ENCODE peak calls at places on chromosomes 6 and 20, in seven cellular contexts. One of them, this sample, is unnamed.

GRCh38 chr6:44115866-44116265 is 11.4 kb downstream of the MRPL14 start:
- DNase-seq in GM12878: no peak
- DNase-seq in K562: no peak
- DNase-seq in H1: no peak
- DNase-seq in SK-N-SH: no peak
- DNase-seq in HepG2: no peak
- DNase-seq in HCT116: no peak
- DNase-seq in this sample: no peak

GRCh38 chr20:48282591-48283228 is 497.4 kb upstream of the SULF2 start:
- DNase-seq in H1: no peak
- DNase-seq in HepG2: peak; percentile 35
- DNase-seq in HCT116: no peak
- DNase-seq in GM12878: no peak
- DNase-seq in K562: peak; percentile 79
- DNase-seq in SK-N-SH: peak; percentile 33
- DNase-seq in this sample: no peak

GRCh38 chr6:36807750-36808149 is 31.5 kb downstream of the CPNE5 start:
- DNase-seq in HCT116: no peak
- DNase-seq in HepG2: no peak
- DNase-seq in GM12878: no peak
- DNase-seq in H1: no peak
- DNase-seq in SK-N-SH: no peak
- DNase-seq in K562: no peak
- DNase-seq in this sample: no peak

GRCh38 chr6:84779380-84779779 is 15.0 kb upstream of the TBX18 start:
- DNase-seq in K562: no peak
- DNase-seq in HCT116: no peak
- DNase-seq in SK-N-SH: no peak
- DNase-seq in HepG2: no peak
- DNase-seq in H1: no peak
- DNase-seq in GM12878: no peak
- DNase-seq in this sample: no peak

GRCh38 chr6:106918128-106918527 is 56.4 kb downstream of the CD24 start:
- DNase-seq in GM12878: no peak
- DNase-seq in HepG2: no peak
- DNase-seq in K562: no peak
- DNase-seq in SK-N-SH: no peak
- DNase-seq in H1: no peak
- DNase-seq in HCT116: no peak
- DNase-seq in this sample: no peak

GRCh38 chr6:53476979-53477378 is 67.9 kb downstream of the GCLC start:
- DNase-seq in HCT116: no peak
- DNase-seq in GM12878: no peak
- DNase-seq in SK-N-SH: no peak
- DNase-seq in HepG2: no peak
- DNase-seq in K562: no peak
- DNase-seq in H1: no peak
- DNase-seq in this sample: no peak

GRCh38 chr20:3238616-3239025 is 369 bp downstream of the SLC4A11 start:
- DNase-seq in H1: no peak
- DNase-seq in SK-N-SH: no peak
- DNase-seq in K562: peak; percentile 63
- DNase-seq in HepG2: no peak
- DNase-seq in HCT116: no peak
- DNase-seq in GM12878: no peak
- DNase-seq in this sample: peak; percentile 73

GRCh38 chr20:32971703-32972161 is 32.5 kb downstream of the SUN5 start:
- DNase-seq in HepG2: no peak
- DNase-seq in HCT116: no peak
- DNase-seq in H1: no peak
- DNase-seq in GM12878: peak; percentile 20
- DNase-seq in K562: no peak
- DNase-seq in SK-N-SH: no peak
- DNase-seq in this sample: no peak

GRCh38 chr20:25223179-25223661 is 24.7 kb upstream of the PYGB start:
- DNase-seq in HepG2: peak; percentile 91
- DNase-seq in SK-N-SH: no peak
- DNase-seq in K562: peak; percentile 39
- DNase-seq in HCT116: peak; percentile 76
- DNase-seq in H1: peak; percentile 36
- DNase-seq in GM12878: no peak
- DNase-seq in this sample: no peak

GRCh38 chr6:28303570-28303969 is 22.2 kb downstream of the PGBD1 start:
- DNase-seq in H1: no peak
- DNase-seq in SK-N-SH: no peak
- DNase-seq in HCT116: no peak
- DNase-seq in GM12878: no peak
- DNase-seq in HepG2: no peak
- DNase-seq in K562: no peak
- DNase-seq in this sample: no peak

GRCh38 chr6:147970970-147971369 is 371.7 kb upstream of the SASH1 start:
- DNase-seq in HCT116: no peak
- DNase-seq in K562: no peak
- DNase-seq in SK-N-SH: no peak
- DNase-seq in HepG2: peak; percentile 12
- DNase-seq in GM12878: no peak
- DNase-seq in H1: no peak
- DNase-seq in this sample: peak; percentile 60

GRCh38 chr6:40904583-40905194 is 134.3 kb downstream of the UNC5CL start:
- DNase-seq in GM12878: no peak
- DNase-seq in H1: no peak
- DNase-seq in K562: no peak
- DNase-seq in HepG2: no peak
- DNase-seq in HCT116: no peak
- DNase-seq in SK-N-SH: no peak
- DNase-seq in this sample: no peak

GRCh38 chr6:12028194-12028593 is 16.1 kb downstream of the HIVEP1 start:
- DNase-seq in HepG2: no peak
- DNase-seq in SK-N-SH: no peak
- DNase-seq in K562: no peak
- DNase-seq in GM12878: no peak
- DNase-seq in HCT116: no peak
- DNase-seq in H1: no peak
- DNase-seq in this sample: no peak

GRCh38 chr6:84766118-84766683 is 1.8 kb upstream of the TBX18 start:
- DNase-seq in SK-N-SH: no peak
- DNase-seq in GM12878: no peak
- DNase-seq in K562: no peak
- DNase-seq in H1: no peak
- DNase-seq in HCT116: no peak
- DNase-seq in HepG2: no peak
- DNase-seq in this sample: no peak

GRCh38 chr20:53547664-53548239 is 45.9 kb downstream of the ZNF217 start:
- DNase-seq in SK-N-SH: peak; percentile 71
- DNase-seq in K562: peak; percentile 38
- DNase-seq in HepG2: peak; percentile 84
- DNase-seq in H1: peak; percentile 9
- DNase-seq in GM12878: peak; percentile 21
- DNase-seq in HCT116: peak; percentile 42
- DNase-seq in this sample: peak; percentile 86
- TF ChIP-seq JUND in SK-N-SH: no peak
- TF ChIP-seq JUND in K562: peak; percentile 6
- TF ChIP-seq JUND in HepG2: no peak
- TF ChIP-seq JUND in H1: no peak
- TF ChIP-seq JUND in GM12878: no peak
- TF ChIP-seq JUND in HCT116: no peak
- TF ChIP-seq JUND in this sample: no peak

GRCh38 chr6:164897523-164898094 is 411.8 kb downstream of the C6orf118 start:
- DNase-seq in HCT116: no peak
- DNase-seq in H1: peak; percentile 5
- DNase-seq in K562: no peak
- DNase-seq in HepG2: no peak
- DNase-seq in SK-N-SH: no peak
- DNase-seq in GM12878: no peak
- DNase-seq in this sample: no peak
- TF ChIP-seq JUND in HCT116: no peak
- TF ChIP-seq JUND in H1: no peak
- TF ChIP-seq JUND in K562: no peak
- TF ChIP-seq JUND in HepG2: no peak
- TF ChIP-seq JUND in SK-N-SH: no peak
- TF ChIP-seq JUND in GM12878: no peak
- TF ChIP-seq JUND in this sample: no peak

GRCh38 chr6:127180421-127180820 is 62.0 kb downstream of the RSPO3 start:
- DNase-seq in GM12878: no peak
- DNase-seq in K562: no peak
- DNase-seq in SK-N-SH: no peak
- DNase-seq in H1: no peak
- DNase-seq in HCT116: no peak
- DNase-seq in HepG2: no peak
- DNase-seq in this sample: no peak

GRCh38 chr6:127188752-127189151 is 70.3 kb downstream of the RSPO3 start:
- DNase-seq in K562: no peak
- DNase-seq in HepG2: no peak
- DNase-seq in HCT116: no peak
- DNase-seq in SK-N-SH: no peak
- DNase-seq in GM12878: no peak
- DNase-seq in H1: no peak
- DNase-seq in this sample: no peak

GRCh38 chr6:127186889-127187288 is 68.4 kb downstream of the RSPO3 start:
- DNase-seq in HepG2: peak; percentile 41
- DNase-seq in H1: no peak
- DNase-seq in GM12878: no peak
- DNase-seq in HCT116: peak; percentile 37
- DNase-seq in SK-N-SH: peak; percentile 14
- DNase-seq in K562: peak; percentile 24
- DNase-seq in this sample: peak; percentile 24

GRCh38 chr6:127182501-127182900 is 64.0 kb downstream of the RSPO3 start:
- DNase-seq in GM12878: no peak
- DNase-seq in HCT116: no peak
- DNase-seq in SK-N-SH: no peak
- DNase-seq in H1: no peak
- DNase-seq in K562: no peak
- DNase-seq in HepG2: no peak
- DNase-seq in this sample: no peak

DNA sequence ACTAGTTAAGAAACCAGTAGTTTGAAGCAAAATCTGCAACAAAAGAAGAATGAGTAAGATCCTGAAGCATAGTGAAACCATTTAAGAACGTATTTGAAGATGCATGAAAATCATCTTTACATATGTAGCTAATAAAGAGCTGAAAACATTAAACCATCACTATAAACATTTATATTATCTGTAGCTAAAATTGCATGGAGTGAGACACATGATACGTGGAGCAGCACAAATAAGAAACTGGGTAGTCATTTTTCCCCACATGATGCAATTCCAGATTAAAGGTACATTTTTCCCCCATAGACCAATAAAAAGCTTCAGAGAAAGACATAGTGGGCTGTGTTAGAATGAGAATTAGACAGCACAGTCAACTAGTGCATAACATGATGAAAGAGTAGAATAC is 66.9 kb downstream of the RSPO3 start:
- DNase-seq in HepG2: no peak
- DNase-seq in H1: no peak
- DNase-seq in K562: no peak
- DNase-seq in SK-N-SH: no peak
- DNase-seq in GM12878: no peak
- DNase-seq in HCT116: no peak
- DNase-seq in this sample: no peak
- TF ChIP-seq JUND in HepG2: no peak
- TF ChIP-seq JUND in H1: no peak
- TF ChIP-seq JUND in K562: no peak
- TF ChIP-seq JUND in SK-N-SH: no peak
- TF ChIP-seq JUND in GM12878: no peak
- TF ChIP-seq JUND in HCT116: no peak
- TF ChIP-seq JUND in this sample: no peak

GRCh38 chr6:13526718-13527668 is 39.6 kb upstream of the GFOD1 start:
- DNase-seq in SK-N-SH: peak; percentile 72
- DNase-seq in HCT116: no peak
- DNase-seq in GM12878: peak; percentile 69
- DNase-seq in HepG2: no peak
- DNase-seq in H1: no peak
- DNase-seq in K562: no peak
- DNase-seq in this sample: no peak
- TF ChIP-seq JUND in SK-N-SH: no peak
- TF ChIP-seq JUND in HCT116: no peak
- TF ChIP-seq JUND in GM12878: no peak
- TF ChIP-seq JUND in HepG2: no peak
- TF ChIP-seq JUND in H1: no peak
- TF ChIP-seq JUND in K562: no peak
- TF ChIP-seq JUND in this sample: no peak

GRCh38 chr6:143457563-143458359 is 7.2 kb downstream of the PEX3 start:
- DNase-seq in HepG2: peak; percentile 35
- DNase-seq in K562: no peak
- DNase-seq in SK-N-SH: no peak
- DNase-seq in H1: no peak
- DNase-seq in GM12878: no peak
- DNase-seq in HCT116: no peak
- DNase-seq in this sample: no peak
- TF ChIP-seq JUND in HepG2: no peak
- TF ChIP-seq JUND in K562: no peak
- TF ChIP-seq JUND in SK-N-SH: no peak
- TF ChIP-seq JUND in H1: no peak
- TF ChIP-seq JUND in GM12878: no peak
- TF ChIP-seq JUND in HCT116: no peak
- TF ChIP-seq JUND in this sample: no peak

GRCh38 chr6:129748901-129749748 is 39.1 kb upstream of the ARHGAP18 start:
- DNase-seq in SK-N-SH: no peak
- DNase-seq in K562: no peak
- DNase-seq in H1: no peak
- DNase-seq in GM12878: no peak
- DNase-seq in HepG2: no peak
- DNase-seq in HCT116: peak; percentile 86
- DNase-seq in this sample: no peak

GRCh38 chr6:129747588-129748112 is 37.7 kb upstream of the ARHGAP18 start:
- DNase-seq in SK-N-SH: no peak
- DNase-seq in K562: no peak
- DNase-seq in GM12878: no peak
- DNase-seq in HCT116: no peak
- DNase-seq in H1: no peak
- DNase-seq in HepG2: no peak
- DNase-seq in this sample: no peak

GRCh38 chr6:129748212-129748900 is 38.4 kb upstream of the ARHGAP18 start:
- DNase-seq in GM12878: peak; percentile 82
- DNase-seq in H1: no peak
- DNase-seq in HCT116: peak; percentile 90
- DNase-seq in SK-N-SH: no peak
- DNase-seq in HepG2: peak; percentile 79
- DNase-seq in K562: peak; percentile 21
- DNase-seq in this sample: no peak

GRCh38 chr6:129750390-129750789 is 40.4 kb upstream of the ARHGAP18 start:
- DNase-seq in K562: no peak
- DNase-seq in H1: no peak
- DNase-seq in SK-N-SH: no peak
- DNase-seq in HepG2: no peak
- DNase-seq in GM12878: no peak
- DNase-seq in HCT116: no peak
- DNase-seq in this sample: no peak

GRCh38 chr6:129749749-129750120 is 39.8 kb upstream of the ARHGAP18 start:
- DNase-seq in HepG2: no peak
- DNase-seq in K562: no peak
- DNase-seq in GM12878: peak; percentile 61
- DNase-seq in HCT116: peak; percentile 82
- DNase-seq in SK-N-SH: no peak
- DNase-seq in H1: no peak
- DNase-seq in this sample: no peak
- TF ChIP-seq JUND in HepG2: no peak
- TF ChIP-seq JUND in K562: no peak
- TF ChIP-seq JUND in GM12878: no peak
- TF ChIP-seq JUND in HCT116: peak; percentile 9
- TF ChIP-seq JUND in SK-N-SH: no peak
- TF ChIP-seq JUND in H1: no peak
- TF ChIP-seq JUND in this sample: no peak

This sample was measured in T47D.